ENCODE peak calls at places on chromosomes 11 and 22, in six cellular contexts. Q is endothelial cell; L is GF-D8; E is naive thymus-derived CD8-positive, alpha-beta T cell; H is activated CD4-positive, CD25-positive, alpha-beta regulatory T cell treated with anti-CD3 and anti-CD28 coated beads, Interleukin-2, amount 50 U/mL, for 72 hours; I is GM12865. A is an unnamed sample.

GRCh38 chr11:8086001-8086479 is 5.0 kb downstream of the TUB start:
- DNase-seq in Q (no peak), L (no peak), E (no peak), H (no peak), I (no peak), A (no peak)

GRCh38 chr11:102882389-102883024 is 7.7 kb upstream of the MMP12 start:
- DNase-seq in Q (no peak), L (no peak), E (no peak), H (no peak), I (peak; percentile 63), A (no peak)

GRCh38 chr11:23653071-23653675 is 792.9 kb upstream of the CCDC179 start:
- DNase-seq in Q (no peak), L (no peak), E (no peak), H (no peak), I (no peak), A (no peak)

GRCh38 chr11:34358258-34358665 is 452 bp upstream of the ABTB2 start:
- DNase-seq in Q (peak; percentile 60), L (no peak), E (no peak), H (no peak), I (no peak), A (no peak)

GRCh38 chr22:42490244-42490832 is 29.3 kb downstream of the RRP7A start:
- DNase-seq in Q (no peak), L (no peak), E (no peak), H (no peak), I (no peak), A (no peak)

GRCh38 chr11:68610452-68611116 is 73.8 kb upstream of the GAL start:
- DNase-seq in Q (no peak), L (no peak), E (no peak), H (no peak), I (no peak), A (no peak)

GRCh38 chr11:110446594-110446993 is 16.8 kb downstream of the FDX1 start:
- DNase-seq in Q (no peak), L (no peak), E (no peak), H (no peak), I (no peak), A (no peak)

GRCh38 chr11:129917231-129917630 is 21.9 kb upstream of the NFRKB start:
- DNase-seq in Q (no peak), L (no peak), E (no peak), H (no peak), I (no peak), A (no peak)

GRCh38 chr22:22745225-22746060 is 101.0 kb downstream of the GGTLC2 start:
- DNase-seq in Q (peak; percentile 70), L (no peak), E (peak; percentile 19), H (peak; percentile 32), I (peak; percentile 57), A (no peak)

A was measured in substantia nigra.